ENCODE peak calls at places on chromosomes 4 and X, in four cellular contexts. R is Caco-2, X is Karpas-422, F is A673. Y is an unnamed sample. For H3K4me1, the result is how much of the 10 kb centered on the place peaks cover.

GRCh38 chr4:170234800-170235199 is 145.0 kb upstream of the AADAT start:
- DNase-seq in R (no peak), X (peak), F (no peak), Y (no peak)

GRCh38 chr4:31803511-31804195 is 1083.5 kb downstream of the PCDH7 start:
- DNase-seq in R (no peak), X (no peak), F (no peak), Y (peak)

GRCh38 chr4:137370206-137370633 is 162.1 kb downstream of the PCDH18 start:
- DNase-seq in R (no peak), X (no peak), F (no peak), Y (peak)

GRCh38 chr4:182448281-182449151 is 205.3 kb downstream of the TENM3 start:
- DNase-seq in R (peak), X (no peak), F (peak), Y (peak)

GRCh38 chr4:123244233-123244632 is 152.4 kb upstream of the SPRY1 start:
- DNase-seq in R (no peak), X (peak), F (no peak), Y (peak)

GRCh38 chrX:40734956-40735317 is 405 bp downstream of the MED14 start:
- DNase-seq in R (no peak), X (peak), F (peak), Y (no peak)

GRCh38 chr4:121449416-121449815 is 68.6 kb upstream of the QRFPR start:
- DNase-seq in R (no peak), X (no peak), F (no peak), Y (no peak)

GRCh38 chrX:151801980-151802379 is 67.4 kb downstream of the CNGA2 start:
- DNase-seq in R (no peak), X (no peak), F (no peak), Y (no peak)

GRCh38 chr4:71195932-71196331 is 142.9 kb upstream of the SLC4A4 start:
- DNase-seq in R (no peak), X (no peak), F (no peak), Y (peak)

GRCh38 chrX:155334486-155335316 is at the start of gene CLIC2:
- DNase-seq in R (no peak), X (no peak), F (peak), Y (peak)

GRCh38 chrX:13364230-13364629 is 44.4 kb upstream of the ATXN3L start:
- DNase-seq in R (no peak), X (no peak), F (no peak), Y (no peak)

GRCh38 chr4:122783301-122784215 is 43.1 kb upstream of the FGF2 start:
- DNase-seq in R (peak), X (no peak), F (peak), Y (peak)

GRCh38 chr4:96383349-96383748 is 543.5 kb downstream of the PDHA2 start:
- DNase-seq in R (no peak), X (no peak), F (no peak), Y (no peak)

DNA sequence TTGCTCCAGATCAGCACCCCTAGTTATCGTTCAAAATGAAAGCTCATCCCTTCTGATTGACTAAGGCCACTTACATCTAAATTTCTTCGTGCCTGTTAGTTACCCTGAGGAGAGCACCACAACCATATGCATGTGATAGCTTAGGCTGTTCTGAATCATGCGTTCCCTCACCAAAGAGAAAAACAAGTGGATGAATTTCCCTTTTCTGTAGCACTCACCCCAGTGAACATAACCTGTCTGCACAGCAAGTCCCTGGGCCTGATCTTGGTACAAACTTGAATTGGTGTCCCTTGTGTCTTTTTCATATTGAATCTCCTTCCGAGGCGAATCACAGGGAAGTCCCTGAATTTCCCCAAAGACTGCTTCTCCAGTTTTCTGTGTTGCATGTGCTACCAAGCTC is 100.5 kb downstream of the KLHL8 start:
- DNase-seq in R (no peak), X (no peak), F (no peak), Y (no peak)
- H3K4me1 ChIP-seq in R (half or more), X (under half), F (under half), Y (under half)

GRCh38 chr4:113293043-113293560 is 243.6 kb downstream of the ANK2 start:
- DNase-seq in R (no peak), X (no peak), F (no peak), Y (no peak)

GRCh38 chr4:113290666-113291065 is 241.2 kb downstream of the ANK2 start:
- DNase-seq in R (no peak), X (no peak), F (no peak), Y (no peak)

GRCh38 chr4:113293673-113294072 is 244.2 kb downstream of the ANK2 start:
- DNase-seq in R (no peak), X (no peak), F (no peak), Y (peak)

GRCh38 chr4:113294910-113295309 is 245.5 kb downstream of the ANK2 start:
- DNase-seq in R (no peak), X (no peak), F (no peak), Y (no peak)

DNA sequence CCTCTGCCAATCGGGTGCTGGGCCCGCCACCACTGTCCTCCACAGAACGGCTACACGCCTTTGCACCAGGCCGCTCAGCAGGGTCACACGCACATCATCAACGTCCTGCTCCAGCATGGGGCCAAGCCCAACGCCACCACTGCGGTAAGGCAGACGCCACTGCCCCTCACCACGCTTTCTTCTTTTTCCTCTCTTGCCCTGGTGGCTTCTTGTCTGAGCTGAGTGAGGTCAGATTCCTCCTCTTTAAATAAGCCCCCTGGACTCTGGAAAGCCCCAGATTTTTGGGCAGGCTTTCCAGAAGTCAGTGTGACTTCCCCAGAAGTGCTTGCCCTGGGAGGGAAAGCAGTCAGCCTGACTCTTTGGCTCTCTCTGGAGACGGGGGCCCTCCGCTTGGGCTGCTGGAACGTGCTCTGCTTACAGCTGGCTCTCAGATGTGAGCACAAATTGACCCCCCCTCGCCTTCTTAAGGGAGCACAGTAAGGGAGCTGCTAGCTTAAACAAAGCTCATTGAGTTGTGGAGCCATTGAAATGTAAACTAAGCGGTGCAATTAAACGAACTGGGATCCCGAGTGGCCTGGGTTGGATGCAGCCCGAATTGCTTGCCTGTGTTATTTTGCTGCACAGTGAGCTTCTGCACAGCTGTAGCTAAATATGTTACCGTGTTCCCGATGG is 243.1 kb downstream of the ANK2 start:
- DNase-seq in R (no peak), X (no peak), F (no peak), Y (peak)
- H3K4me3 ChIP-seq in R (no peak), X (no peak), F (no peak), Y (no peak)

GRCh38 chr4:26862381-26862915 is 1.8 kb downstream of the STIM2 start:
- DNase-seq in R (no peak), X (peak), F (no peak), Y (no peak)
- H3K4me1 ChIP-seq in R (under half), X (half or more), F (half or more), Y (under half)

DNA sequence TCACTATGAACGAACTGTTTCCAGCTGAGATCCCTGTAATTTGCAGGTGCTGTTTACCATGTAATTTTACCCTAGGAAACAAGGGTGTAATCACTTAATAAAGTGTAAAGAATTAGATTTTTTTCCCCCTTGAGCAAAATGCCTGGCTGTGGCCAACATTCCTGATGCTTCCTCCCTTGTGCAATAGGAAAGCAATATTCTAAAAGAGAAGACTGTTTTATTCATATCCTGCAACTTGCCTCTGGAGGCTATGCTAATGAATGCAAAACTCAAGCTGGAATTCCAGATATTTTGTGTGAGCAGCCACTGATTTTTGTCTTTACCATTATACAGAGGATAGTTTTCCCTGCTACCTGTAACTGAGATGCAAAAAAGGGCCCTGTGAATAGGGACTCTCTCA is 98.0 kb downstream of the AWAT2 start:
- DNase-seq in R (no peak), X (no peak), F (no peak), Y (peak)
- H3K4me3 ChIP-seq in R (no peak), X (no peak), F (no peak), Y (no peak)

GRCh38 chr4:26863512-26863911 is 2.9 kb downstream of the STIM2 start:
- DNase-seq in R (no peak), X (peak), F (no peak), Y (no peak)
- H3K4me1 ChIP-seq in R (under half), X (half or more), F (half or more), Y (under half)

GRCh38 chrX:21947671-21948070 is 7.2 kb downstream of the SMS start:
- DNase-seq in R (no peak), X (no peak), F (no peak), Y (no peak)

GRCh38 chrX:21940356-21940829 is at the start of gene SMS:
- DNase-seq in R (peak), X (peak), F (peak), Y (peak)

GRCh38 chrX:21944136-21944615 is 3.7 kb downstream of the SMS start:
- DNase-seq in R (no peak), X (no peak), F (no peak), Y (no peak)

GRCh38 chrX:21946925-21947641 is 6.6 kb downstream of the SMS start:
- DNase-seq in R (no peak), X (no peak), F (peak), Y (peak)

DNA sequence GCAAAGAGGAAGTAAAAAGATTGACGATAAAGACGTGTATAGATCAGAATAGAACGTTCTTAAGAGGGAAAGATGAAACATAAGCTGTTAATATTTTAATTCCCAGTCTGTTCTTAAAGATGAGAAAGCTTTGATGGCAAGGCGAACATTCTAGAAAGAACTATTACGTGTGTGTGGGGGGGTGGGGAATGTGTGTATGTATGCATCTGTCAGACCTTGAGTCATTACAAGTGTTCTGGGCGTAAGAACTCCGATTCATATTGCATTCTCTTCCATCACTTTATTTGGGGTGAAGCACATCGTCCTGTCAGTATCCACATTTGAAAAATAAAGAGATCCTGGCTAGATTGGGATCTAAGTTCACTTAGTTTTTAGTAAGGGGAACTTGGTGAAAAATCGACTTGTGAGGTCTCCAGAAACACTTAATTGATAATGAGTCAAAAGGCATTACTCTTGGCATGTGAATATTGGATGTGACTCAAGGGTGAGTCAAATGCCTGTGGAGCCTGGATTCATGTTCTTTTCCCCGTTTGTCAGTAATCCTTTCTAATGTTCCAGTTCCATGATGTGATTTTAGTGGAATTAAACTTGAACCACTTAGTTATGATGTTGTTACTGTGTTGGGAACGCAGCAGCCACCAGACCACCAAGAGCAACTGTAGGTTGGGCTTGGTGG is 3.1 kb downstream of the SMS start:
- DNase-seq in R (no peak), X (no peak), F (peak), Y (peak)
- H3K4me3 ChIP-seq in R (no peak), X (peak), F (no peak), Y (no peak)

GRCh38 chr4:87034527-87034926 is 99.7 kb downstream of the AFF1 start:
- DNase-seq in R (no peak), X (no peak), F (no peak), Y (no peak)
- H3K4me1 ChIP-seq in R (under half), X (under half), F (half or more), Y (half or more)

GRCh38 chr4:149784018-149784417 is 31.6 kb downstream of the IQCM start:
- DNase-seq in R (no peak), X (no peak), F (peak), Y (peak)
- H3K4me3 ChIP-seq in R (no peak), X (no peak), F (no peak), Y (no peak)